ENCODE peak calls at places on chromosomes 12 and 14, in six cellular contexts. T is fibroblast of the aortic adventitia, V is fibroblast of pulmonary artery, U is A549, Y is heart right ventricle, J is bronchial epithelial cell. M is an unnamed sample.

GRCh38 chr12:111642681-111643427 is 42.9 kb downstream of the BRAP start:
- DNase-seq in T (no peak), V (no peak), U (no peak), Y (no peak), J (no peak), M (no peak)

GRCh38 chr12:103647267-103647666 is 60.2 kb downstream of the STAB2 start:
- DNase-seq in T (peak), V (peak), U (peak), Y (no peak), J (peak), M (peak)

GRCh38 chr12:6662906-6663742 is at the start of gene ING4:
- DNase-seq in T (peak), V (peak), U (peak), Y (peak), J (peak), M (peak)

GRCh38 chr14:76768201-76768656 is 7.0 kb downstream of the VASH1 start:
- DNase-seq in T (no peak), V (peak), U (no peak), Y (peak), J (no peak), M (no peak)

GRCh38 chr12:16726879-16727278 is 120.9 kb upstream of the LMO3 start:
- DNase-seq in T (peak), V (peak), U (no peak), Y (no peak), J (no peak), M (peak)

GRCh38 chr12:112978163-112979081 is at the start of gene OAS2:
- DNase-seq in T (peak), V (peak), U (no peak), Y (peak), J (peak), M (peak)

GRCh38 chr12:95548539-95549391 is 2.5 kb downstream of the USP44 start:
- DNase-seq in T (peak), V (no peak), U (peak), Y (peak), J (no peak), M (no peak)

GRCh38 chr14:43674273-43674672 is 832.8 kb downstream of the FSCB start:
- DNase-seq in T (no peak), V (no peak), U (no peak), Y (no peak), J (no peak), M (no peak)

GRCh38 chr12:53964315-53964713 is 8.6 kb upstream of the HOXC11 start:
- DNase-seq in T (no peak), V (no peak), U (no peak), Y (no peak), J (no peak), M (no peak)

GRCh38 chr14:29339491-29339890 is 572.9 kb downstream of the FOXG1 start:
- DNase-seq in T (peak), V (peak), U (no peak), Y (no peak), J (peak), M (no peak)

GRCh38 chr12:52179396-52179973 is 12.3 kb downstream of the KRT80 start:
- DNase-seq in T (no peak), V (no peak), U (no peak), Y (no peak), J (no peak), M (no peak)

GRCh38 chr12:55051197-55051920 is 31.6 kb downstream of the NEUROD4 start:
- DNase-seq in T (no peak), V (no peak), U (no peak), Y (no peak), J (peak), M (no peak)

GRCh38 chr14:24566318-24566717 is 9.7 kb downstream of the CTSG start:
- DNase-seq in T (no peak), V (no peak), U (no peak), Y (no peak), J (no peak), M (no peak)

GRCh38 chr14:105701456-105702274 is 175.3 kb downstream of the TMEM121 start:
- DNase-seq in T (no peak), V (no peak), U (no peak), Y (no peak), J (no peak), M (no peak)

GRCh38 chr12:6966351-6966750 is 4.1 kb downstream of the PHB2 start:
- DNase-seq in T (no peak), V (no peak), U (no peak), Y (no peak), J (no peak), M (no peak)

GRCh38 chr14:33363687-33364086 is 425.0 kb downstream of the NPAS3 start:
- DNase-seq in T (no peak), V (no peak), U (no peak), Y (no peak), J (no peak), M (peak)

GRCh38 chr14:88499225-88499624 is 55.6 kb downstream of the PTPN21 start:
- DNase-seq in T (no peak), V (no peak), U (no peak), Y (no peak), J (no peak), M (no peak)

GRCh38 chr12:30761730-30762129 is 7.0 kb upstream of the CAPRIN2 start:
- DNase-seq in T (no peak), V (no peak), U (no peak), Y (no peak), J (no peak), M (no peak)

GRCh38 chr12:115638753-115639666 is 638.5 kb downstream of the MED13L start:
- DNase-seq in T (no peak), V (no peak), U (no peak), Y (no peak), J (no peak), M (no peak)

GRCh38 chr14:61549425-61549824 is 145.9 kb upstream of the HIF1A start:
- DNase-seq in T (no peak), V (peak), U (peak), Y (no peak), J (no peak), M (peak)

GRCh38 chr12:70852416-70853150 is 68.0 kb downstream of the PTPRR start:
- DNase-seq in T (no peak), V (no peak), U (no peak), Y (no peak), J (no peak), M (no peak)

GRCh38 chr14:31070431-31070830 is 44.3 kb upstream of the STRN3 start:
- DNase-seq in T (peak), V (peak), U (no peak), Y (no peak), J (peak), M (peak)

GRCh38 chr12:78157199-78157598 is 326.5 kb downstream of the NAV3 start:
- DNase-seq in T (peak), V (no peak), U (peak), Y (no peak), J (peak), M (no peak)

GRCh38 chr14:38389666-38390065 is 133.8 kb upstream of the CLEC14A start:
- DNase-seq in T (no peak), V (peak), U (no peak), Y (no peak), J (no peak), M (no peak)

GRCh38 chr12:60152756-60153155 is 556.9 kb downstream of the SLC16A7 start:
- DNase-seq in T (no peak), V (no peak), U (no peak), Y (no peak), J (peak), M (no peak)

GRCh38 chr12:125287155-125287847 is 222.1 kb downstream of the AACS start:
- DNase-seq in T (no peak), V (no peak), U (no peak), Y (no peak), J (no peak), M (no peak)

GRCh38 chr12:71947645-71948105 is 9.0 kb downstream of the TPH2 start:
- DNase-seq in T (no peak), V (peak), U (no peak), Y (no peak), J (peak), M (peak)

GRCh38 chr12:120314220-120314619 is 12.1 kb downstream of the SIRT4 start:
- DNase-seq in T (no peak), V (no peak), U (peak), Y (no peak), J (no peak), M (no peak)
- TF ChIP-seq CTCF in T (no peak), V (peak), U (peak), Y (peak), J (peak), M (peak)

DNA sequence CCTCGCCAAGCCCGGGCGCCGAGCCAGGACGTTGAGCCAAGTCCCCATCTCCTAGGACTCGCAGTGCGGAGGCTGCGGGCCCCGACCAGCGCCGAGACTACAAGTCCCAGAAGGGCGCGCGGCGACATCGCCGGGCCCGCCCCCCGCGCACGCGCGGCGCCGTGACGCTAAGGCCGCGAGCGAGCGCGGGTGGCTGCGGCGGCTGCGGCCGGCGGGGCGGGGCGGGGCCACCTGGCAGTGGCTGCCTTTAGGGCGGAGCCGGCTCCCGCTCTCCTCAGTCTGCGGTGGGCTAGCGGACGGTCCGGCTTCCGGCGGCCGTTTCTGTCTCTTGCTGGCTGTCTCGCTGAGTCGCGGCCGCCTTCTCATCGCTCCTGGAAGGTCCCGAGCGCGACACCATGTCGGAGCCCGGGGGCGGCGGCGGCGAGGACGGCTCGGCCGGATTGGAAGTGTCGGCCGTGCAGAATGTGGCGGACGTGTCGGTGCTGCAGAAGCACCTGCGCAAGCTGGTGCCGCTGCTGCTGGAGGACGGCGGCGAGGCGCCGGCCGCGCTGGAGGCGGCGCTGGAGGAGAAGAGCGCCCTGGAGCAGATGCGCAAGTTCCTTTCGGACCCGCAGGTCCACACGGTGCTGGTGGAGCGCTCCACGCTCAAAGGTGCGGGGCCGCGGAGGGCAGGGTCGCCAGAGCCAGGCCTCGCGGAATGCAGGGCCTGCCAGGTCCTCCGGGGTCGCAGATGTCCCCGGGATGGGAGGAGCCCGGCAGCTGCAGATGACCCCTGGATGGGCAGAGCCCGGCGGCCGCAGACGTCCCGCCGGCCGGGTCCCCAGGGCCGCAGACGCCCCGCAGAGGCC is at the start of gene DYNC1H1:
- DNase-seq in T (peak), V (peak), U (peak), Y (peak), J (peak), M (peak)
- H3K4me3 ChIP-seq in T (peak), V (peak), U (peak), Y (peak), J (peak), M (peak)

GRCh38 chr12:3964404-3964803 is 91.2 kb upstream of the PARP11 start:
- DNase-seq in T (no peak), V (no peak), U (peak), Y (peak), J (no peak), M (no peak)
- TF ChIP-seq CTCF in T (peak), V (peak), U (no peak), Y (peak), J (no peak), M (no peak)

GRCh38 chr14:104341532-104342434 is 203.4 kb downstream of the KIF26A start:
- DNase-seq in T (no peak), V (peak), U (peak), Y (no peak), J (no peak), M (no peak)
- H3K4me3 ChIP-seq in T (no peak), V (no peak), U (peak), Y (no peak), J (no peak), M (no peak)

GRCh38 chr12:58105225-58106119 is 164.1 kb downstream of the ATP23 start:
- DNase-seq in T (peak), V (peak), U (peak), Y (no peak), J (peak), M (peak)
- TF ChIP-seq CTCF in T (peak), V (peak), U (no peak), Y (peak), J (peak), M (peak)

DNA sequence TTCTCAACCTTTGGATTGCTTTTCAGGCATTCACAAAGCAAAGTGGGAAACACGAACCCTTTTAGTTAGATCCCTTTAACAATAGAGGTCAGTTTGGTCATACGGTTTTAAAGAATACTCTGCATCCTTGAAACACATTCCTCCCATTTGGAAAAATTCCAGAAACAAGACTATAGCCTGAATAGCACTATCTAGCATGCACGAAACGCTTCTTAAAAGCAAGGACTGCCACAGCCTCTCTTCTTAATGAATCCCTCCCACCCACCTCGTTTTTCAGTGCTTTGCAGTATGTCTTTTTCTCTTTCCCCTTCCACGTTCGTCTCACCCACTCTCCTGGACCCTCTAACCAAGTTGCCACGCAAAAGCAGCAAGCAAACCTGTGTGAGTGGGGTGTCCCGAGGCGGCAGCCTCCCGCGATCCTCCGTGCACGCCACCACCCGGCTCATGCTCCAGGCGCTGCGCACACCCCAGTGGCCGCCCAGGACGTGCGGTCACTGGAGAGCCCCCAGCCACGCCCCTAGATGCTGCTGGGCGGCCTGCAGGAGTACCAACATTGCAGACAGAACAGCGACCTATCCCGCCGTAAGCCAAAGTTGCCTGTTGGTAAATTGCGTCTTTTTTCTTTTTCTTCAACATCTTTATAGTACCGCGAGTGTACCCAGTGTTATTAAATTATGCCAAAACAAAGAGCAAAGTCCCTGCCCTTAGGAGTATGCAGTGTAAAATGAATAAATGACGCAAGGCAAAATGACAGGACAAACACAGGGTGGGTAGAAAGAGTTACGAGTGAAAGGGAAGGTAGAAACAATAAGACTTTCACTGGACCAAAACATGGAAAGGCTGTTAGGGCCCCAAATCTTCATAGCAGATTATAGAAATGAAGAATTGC is at the start of gene SLC38A4:
- DNase-seq in T (peak), V (peak), U (no peak), Y (no peak), J (no peak), M (peak)
- H3K4me3 ChIP-seq in T (peak), V (peak), U (no peak), Y (peak), J (no peak), M (peak)

GRCh38 chr14:101594511-101595148 is 33.3 kb downstream of the DIO3 start:
- DNase-seq in T (no peak), V (no peak), U (no peak), Y (no peak), J (no peak), M (no peak)

GRCh38 chr14:101596742-101597141 is 35.4 kb downstream of the DIO3 start:
- DNase-seq in T (no peak), V (no peak), U (no peak), Y (no peak), J (no peak), M (no peak)

GRCh38 chr14:101598159-101598558 is 36.9 kb downstream of the DIO3 start:
- DNase-seq in T (no peak), V (no peak), U (no peak), Y (no peak), J (no peak), M (no peak)

GRCh38 chr14:101595349-101595748 is 34.1 kb downstream of the DIO3 start:
- DNase-seq in T (no peak), V (no peak), U (no peak), Y (no peak), J (no peak), M (no peak)

DNA sequence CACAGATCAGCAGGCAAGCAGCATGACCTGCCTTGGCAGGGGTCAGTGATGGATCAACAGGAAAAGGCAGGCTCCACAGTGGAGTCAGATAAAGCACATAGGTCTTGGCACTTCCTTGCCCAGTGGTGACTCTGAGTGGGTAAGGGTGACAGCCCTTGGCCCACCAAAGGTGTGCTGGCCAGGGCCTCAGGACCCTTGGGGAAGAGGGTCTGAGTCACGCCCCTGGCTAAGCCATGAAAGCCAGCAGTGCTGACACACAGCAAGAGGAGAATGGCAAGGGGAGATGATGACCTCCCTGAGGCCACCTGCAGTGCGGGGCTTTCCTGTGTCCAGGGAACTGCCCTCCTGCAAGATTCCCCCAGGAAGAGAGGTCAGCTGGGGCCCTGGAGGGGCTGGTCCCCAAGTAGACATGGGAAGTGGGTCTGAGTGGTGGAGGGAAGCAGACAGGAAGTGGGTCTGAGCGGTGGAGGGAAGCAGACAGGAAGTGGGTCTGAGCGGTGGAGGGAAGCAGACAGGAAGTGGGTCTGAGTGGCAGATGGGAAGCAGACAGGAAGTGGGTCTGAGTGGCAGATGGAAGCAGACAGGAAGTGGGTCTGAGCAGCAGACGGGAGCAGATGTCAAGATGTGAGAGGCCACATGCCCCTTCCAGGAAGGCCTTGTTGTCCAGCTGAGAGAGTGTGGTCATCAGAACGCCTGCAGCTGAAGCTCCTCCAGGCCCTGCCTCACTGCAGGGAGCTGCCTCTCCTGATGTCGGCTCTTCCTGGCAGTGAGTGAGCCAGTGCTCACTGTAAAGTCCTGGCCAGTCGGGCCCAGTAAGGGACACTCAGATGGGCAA is 34.8 kb downstream of the DIO3 start:
- DNase-seq in T (no peak), V (no peak), U (no peak), Y (no peak), J (no peak), M (no peak)
- TF ChIP-seq CTCF in T (no peak), V (no peak), U (no peak), Y (no peak), J (no peak), M (no peak)

GRCh38 chr14:97978336-97978735 is 1181.2 kb downstream of the VRK1 start:
- DNase-seq in T (peak), V (peak), U (peak), Y (peak), J (peak), M (peak)
- H3K4me3 ChIP-seq in T (no peak), V (no peak), U (no peak), Y (peak), J (no peak), M (no peak)